ENCODE peak calls at places on chromosomes 4 and X, in ten cellular contexts. A is GM19239, K is lung, I is amniotic epithelial cell, J is progenitor cell of endocrine pancreas, C is left ventricle myocardium inferior, R is T-helper 1 cell, B is EH, S is ELF-1, O is HL-60. D is an unnamed sample.

GRCh38 chr4:128574706-128575105 is 234.8 kb upstream of the JADE1 start:
- DNase-seq in A (peak; percentile 44), K (peak; percentile 81), I (peak; percentile 79), J (peak; percentile 29), C (peak; percentile 49), R (peak; percentile 69), B (peak; percentile 52), S (peak; percentile 77), O (peak; percentile 26), D (peak; percentile 83)

GRCh38 chrX:126552313-126553022 is at the start of gene DCAF12L1:
- DNase-seq in A (no peak), K (no peak), I (no peak), J (peak; percentile 35), C (no peak), R (no peak), B (no peak), S (peak; percentile 77), O (no peak), D (no peak)

GRCh38 chr4:24024597-24024996 is 134.8 kb upstream of the PPARGC1A start:
- DNase-seq in A (no peak), K (no peak), I (peak; percentile 15), J (no peak), C (no peak), R (no peak), B (peak; percentile 24), S (no peak), O (peak; percentile 4), D (no peak)

GRCh38 chr4:52358855-52359254 is 300.2 kb downstream of the USP46 start:
- DNase-seq in A (no peak), K (no peak), I (no peak), J (no peak), C (peak; percentile 34), R (no peak), B (no peak), S (no peak), O (no peak), D (no peak)

GRCh38 chrX:118459494-118459893 is 36.1 kb upstream of the DOCK11 start:
- DNase-seq in A (peak; percentile 12), K (no peak), I (peak; percentile 34), J (no peak), C (no peak), R (peak; percentile 20), B (peak; percentile 51), S (peak; percentile 26), O (peak; percentile 5), D (no peak)

GRCh38 chr4:177607111-177607573 is 164.9 kb upstream of the AGA start:
- DNase-seq in A (no peak), K (no peak), I (no peak), J (no peak), C (no peak), R (no peak), B (no peak), S (no peak), O (no peak), D (no peak)

GRCh38 chr4:169369634-169370033 is 98.9 kb upstream of the SH3RF1 start:
- DNase-seq in A (no peak), K (no peak), I (no peak), J (no peak), C (no peak), R (no peak), B (no peak), S (peak; percentile 10), O (no peak), D (no peak)

GRCh38 chr4:2457481-2458295 is 11.2 kb upstream of the RNF4 start:
- DNase-seq in A (no peak), K (no peak), I (no peak), J (no peak), C (no peak), R (no peak), B (no peak), S (no peak), O (no peak), D (no peak)

GRCh38 chr4:1895971-1896657 is 24.9 kb downstream of the NSD2 start:
- DNase-seq in A (no peak), K (no peak), I (no peak), J (no peak), C (no peak), R (no peak), B (no peak), S (no peak), O (no peak), D (no peak)

GRCh38 chr4:10456270-10457254 is 664 bp downstream of the ZNF518B start:
- DNase-seq in A (peak; percentile 64), K (peak; percentile 42), I (peak; percentile 59), J (peak; percentile 29), C (peak; percentile 58), R (peak; percentile 72), B (peak; percentile 72), S (peak; percentile 55), O (no peak), D (peak; percentile 75)

GRCh38 chr4:14834382-14834781 is 167.9 kb upstream of the CPEB2 start:
- DNase-seq in A (no peak), K (no peak), I (no peak), J (no peak), C (no peak), R (no peak), B (no peak), S (peak; percentile 51), O (no peak), D (no peak)

GRCh38 chr4:95466791-95467190 is 82.0 kb downstream of the UNC5C start:
- DNase-seq in A (no peak), K (no peak), I (no peak), J (no peak), C (no peak), R (no peak), B (no peak), S (peak; percentile 2), O (no peak), D (no peak)

GRCh38 chr4:171538601-171539100 is 274.6 kb upstream of the GALNTL6 start:
- DNase-seq in A (no peak), K (no peak), I (no peak), J (no peak), C (no peak), R (no peak), B (no peak), S (no peak), O (no peak), D (no peak)

GRCh38 chr4:155608231-155608885 is 58.3 kb upstream of the GUCY1A1 start:
- DNase-seq in A (no peak), K (no peak), I (no peak), J (no peak), C (peak; percentile 24), R (no peak), B (peak; percentile 38), S (no peak), O (no peak), D (no peak)

GRCh38 chr4:878796-879729 is 53.1 kb downstream of the GAK start:
- DNase-seq in A (no peak), K (no peak), I (no peak), J (no peak), C (no peak), R (peak; percentile 68), B (no peak), S (no peak), O (no peak), D (no peak)

GRCh38 chrX:111634823-111635410 is 46.1 kb upstream of the ALG13 start:
- DNase-seq in A (no peak), K (no peak), I (no peak), J (no peak), C (no peak), R (no peak), B (no peak), S (no peak), O (no peak), D (no peak)

GRCh38 chrX:18368402-18368801 is 13.9 kb upstream of the SCML2 start:
- DNase-seq in A (no peak), K (no peak), I (no peak), J (no peak), C (no peak), R (no peak), B (no peak), S (no peak), O (no peak), D (no peak)

D was measured in sigmoid colon.